ENCODE peak calls at places on chromosomes 3 and 15, in seven cellular contexts. One of them, this sample, is unnamed.

GRCh38 chr3:110738531-110738930 is 333.1 kb upstream of the NECTIN3 start:
- DNase-seq in GM06990: no peak
- DNase-seq in amygdala: no peak
- DNase-seq in SHP77 treated with DMSO at 0.1 percent for 48 hours: no peak
- DNase-seq in GM04504: no peak
- DNase-seq in HTR-8/SVneo: peak
- DNase-seq in NCI-H2171 treated with DMSO at 0.1 percent for 48 hours: no peak
- DNase-seq in this sample: no peak

GRCh38 chr3:122188758-122189157 is 5.3 kb downstream of the CASR start:
- DNase-seq in GM06990: no peak
- DNase-seq in amygdala: no peak
- DNase-seq in SHP77 treated with DMSO at 0.1 percent for 48 hours: no peak
- DNase-seq in GM04504: no peak
- DNase-seq in HTR-8/SVneo: no peak
- DNase-seq in NCI-H2171 treated with DMSO at 0.1 percent for 48 hours: no peak
- DNase-seq in this sample: no peak

GRCh38 chr3:195071011-195071728 is 199.8 kb downstream of the XXYLT1 start:
- DNase-seq in GM06990: no peak
- DNase-seq in amygdala: no peak
- DNase-seq in SHP77 treated with DMSO at 0.1 percent for 48 hours: no peak
- DNase-seq in GM04504: no peak
- DNase-seq in HTR-8/SVneo: no peak
- DNase-seq in NCI-H2171 treated with DMSO at 0.1 percent for 48 hours: no peak
- DNase-seq in this sample: no peak

GRCh38 chr15:66131831-66132230 is 121.7 kb downstream of the MEGF11 start:
- DNase-seq in GM06990: no peak
- DNase-seq in amygdala: no peak
- DNase-seq in SHP77 treated with DMSO at 0.1 percent for 48 hours: no peak
- DNase-seq in GM04504: no peak
- DNase-seq in HTR-8/SVneo: no peak
- DNase-seq in NCI-H2171 treated with DMSO at 0.1 percent for 48 hours: no peak
- DNase-seq in this sample: no peak

GRCh38 chr3:81274671-81275070 is 486.8 kb downstream of the GBE1 start:
- DNase-seq in GM06990: no peak
- DNase-seq in amygdala: no peak
- DNase-seq in SHP77 treated with DMSO at 0.1 percent for 48 hours: no peak
- DNase-seq in GM04504: no peak
- DNase-seq in HTR-8/SVneo: no peak
- DNase-seq in NCI-H2171 treated with DMSO at 0.1 percent for 48 hours: no peak
- DNase-seq in this sample: no peak

GRCh38 chr3:146390967-146391366 is 78.4 kb downstream of the PLSCR2 start:
- DNase-seq in GM06990: no peak
- DNase-seq in amygdala: no peak
- DNase-seq in SHP77 treated with DMSO at 0.1 percent for 48 hours: no peak
- DNase-seq in GM04504: no peak
- DNase-seq in HTR-8/SVneo: no peak
- DNase-seq in NCI-H2171 treated with DMSO at 0.1 percent for 48 hours: no peak
- DNase-seq in this sample: peak

GRCh38 chr15:85704021-85704420 is 90.7 kb downstream of the KLHL25 start:
- DNase-seq in GM06990: no peak
- DNase-seq in amygdala: no peak
- DNase-seq in SHP77 treated with DMSO at 0.1 percent for 48 hours: no peak
- DNase-seq in GM04504: no peak
- DNase-seq in HTR-8/SVneo: no peak
- DNase-seq in NCI-H2171 treated with DMSO at 0.1 percent for 48 hours: no peak
- DNase-seq in this sample: no peak

GRCh38 chr15:77369168-77369567 is 50.7 kb downstream of the PEAK1 start:
- DNase-seq in GM06990: no peak
- DNase-seq in amygdala: no peak
- DNase-seq in SHP77 treated with DMSO at 0.1 percent for 48 hours: no peak
- DNase-seq in GM04504: no peak
- DNase-seq in HTR-8/SVneo: no peak
- DNase-seq in NCI-H2171 treated with DMSO at 0.1 percent for 48 hours: no peak
- DNase-seq in this sample: no peak

GRCh38 chr15:75648156-75649000 is 666 bp downstream of the SNX33 start:
- DNase-seq in GM06990: no peak
- DNase-seq in amygdala: no peak
- DNase-seq in SHP77 treated with DMSO at 0.1 percent for 48 hours: no peak
- DNase-seq in GM04504: no peak
- DNase-seq in HTR-8/SVneo: no peak
- DNase-seq in NCI-H2171 treated with DMSO at 0.1 percent for 48 hours: no peak
- DNase-seq in this sample: peak

GRCh38 chr15:28911295-28911979 is 25.7 kb downstream of the APBA2 start:
- DNase-seq in GM06990: no peak
- DNase-seq in amygdala: no peak
- DNase-seq in SHP77 treated with DMSO at 0.1 percent for 48 hours: no peak
- DNase-seq in GM04504: no peak
- DNase-seq in HTR-8/SVneo: no peak
- DNase-seq in NCI-H2171 treated with DMSO at 0.1 percent for 48 hours: peak
- DNase-seq in this sample: peak

GRCh38 chr15:94026458-94026967 is 204.8 kb upstream of the MCTP2 start:
- DNase-seq in GM06990: no peak
- DNase-seq in amygdala: no peak
- DNase-seq in SHP77 treated with DMSO at 0.1 percent for 48 hours: no peak
- DNase-seq in GM04504: peak
- DNase-seq in HTR-8/SVneo: no peak
- DNase-seq in NCI-H2171 treated with DMSO at 0.1 percent for 48 hours: no peak
- DNase-seq in this sample: no peak

GRCh38 chr3:23776352-23776891 is 29.3 kb upstream of the UBE2E1 start:
- DNase-seq in GM06990: no peak
- DNase-seq in amygdala: no peak
- DNase-seq in SHP77 treated with DMSO at 0.1 percent for 48 hours: no peak
- DNase-seq in GM04504: peak
- DNase-seq in HTR-8/SVneo: no peak
- DNase-seq in NCI-H2171 treated with DMSO at 0.1 percent for 48 hours: no peak
- DNase-seq in this sample: no peak

This sample was measured in NCI-H82.